ENCODE peak calls at places on chromosomes 5 and 9, in seven cellular contexts. D is Kasumi-1; W is activated T-helper 9 cell treated with anti-CD3 and anti-CD28 coated beads, Interleukin-2, amount 50 U/mL, for 16 hours; J is T-helper 17 cell; I is HCT116; O is H9; C is mucosa of descending colon. T is an unnamed sample.

GRCh38 chr5:9686211-9686610 is 56.1 kb upstream of the TAS2R1 start:
- DNase-seq in D (no peak), C (no peak), I (no peak), J (no peak), W (no peak), O (no peak), T (no peak)

GRCh38 chr5:57538341-57538955 is 55.8 kb upstream of the ACTBL2 start:
- DNase-seq in W (no peak), C (no peak), J (no peak), O (no peak), I (no peak), D (no peak), T (no peak)

GRCh38 chr9:127030814-127031740 is 91.4 kb downstream of the ANGPTL2 start:
- DNase-seq in J (no peak), C (peak), O (no peak), D (no peak), I (no peak), W (no peak), T (no peak)

GRCh38 chr5:29879401-29879800 is 1314.1 kb upstream of the CDH6 start:
- DNase-seq in C (no peak), O (no peak), D (no peak), W (no peak), J (no peak), I (no peak), T (no peak)

GRCh38 chr5:99621772-99622681 is 693.2 kb upstream of the CHD1 start:
- DNase-seq in C (no peak), D (no peak), I (no peak), O (peak), W (no peak), J (no peak), T (no peak)

GRCh38 chr5:180873628-180874520 is 12.8 kb upstream of the ZFP62 start:
- DNase-seq in C (no peak), I (no peak), O (no peak), W (no peak), J (no peak), D (peak), T (no peak)

GRCh38 chr9:26833792-26834191 is 58.8 kb downstream of the CAAP1 start:
- DNase-seq in W (no peak), C (peak), I (no peak), O (peak), D (no peak), J (no peak), T (peak)

GRCh38 chr5:16776611-16777251 is 159.4 kb downstream of the MYO10 start:
- DNase-seq in J (no peak), O (peak), D (no peak), C (peak), I (no peak), W (no peak), T (peak)

GRCh38 chr9:12878342-12878978 is 103.6 kb downstream of the LURAP1L start:
- DNase-seq in D (no peak), O (no peak), C (no peak), W (no peak), J (no peak), I (no peak), T (no peak)

GRCh38 chr9:93072383-93072795 is 13.9 kb downstream of the SUSD3 start:
- DNase-seq in W (no peak), J (no peak), I (no peak), C (peak), D (no peak), O (no peak), T (peak)

GRCh38 chr5:33271606-33272005 is 169.2 kb upstream of the TARS1 start:
- DNase-seq in J (no peak), C (no peak), O (no peak), W (no peak), D (no peak), I (no peak), T (no peak)

GRCh38 chr9:107707419-107707837 is 217.9 kb upstream of the KLF4 start:
- DNase-seq in D (no peak), W (no peak), C (no peak), J (no peak), I (no peak), O (no peak), T (no peak)

GRCh38 chr9:112380102-112380581 is at the start of gene HSDL2:
- DNase-seq in D (peak), O (no peak), I (no peak), J (no peak), C (peak), W (peak), T (no peak)

GRCh38 chr5:142512680-142513042 is 173.2 kb downstream of the FGF1 start:
- DNase-seq in J (no peak), D (no peak), I (peak), C (no peak), O (no peak), W (no peak), T (no peak)

GRCh38 chr5:79318935-79319614 is 83.1 kb downstream of the JMY start:
- DNase-seq in O (no peak), I (peak), D (no peak), W (no peak), C (no peak), J (no peak), T (no peak)

GRCh38 chr5:55104966-55105701 is 2.7 kb downstream of the GZMA start:
- DNase-seq in C (no peak), W (no peak), D (peak), O (no peak), J (no peak), I (no peak), T (no peak)

GRCh38 chr9:116269250-116269649 is 115.7 kb downstream of the PAPPA start:
- DNase-seq in I (no peak), D (no peak), W (no peak), J (no peak), O (no peak), C (no peak), T (peak)

GRCh38 chr5:95670568-95670967 is 12.2 kb downstream of the SPATA9 start:
- DNase-seq in J (no peak), O (no peak), W (no peak), D (no peak), I (no peak), C (no peak), T (no peak)

GRCh38 chr5:153881687-153882086 is 157.0 kb downstream of the FAM114A2 start:
- DNase-seq in I (no peak), O (no peak), J (no peak), C (no peak), D (no peak), W (no peak), T (no peak)